ENCODE peak calls at places on chromosomes 5 and 9, in five cellular contexts. F is anterior cingulate cortex, K is D341Med, X is NCI-H2171, O is AG08396. I is an unnamed sample.

GRCh38 chr5:168706655-168707069 is 127.5 kb upstream of the PANK3 start:
- DNase-seq in F (peak; percentile 50), K (peak; percentile 72), X (peak; percentile 40), O (peak; percentile 28), I (peak; percentile 51)

GRCh38 chr5:111411321-111411720 is 101.0 kb downstream of the STARD4 start:
- DNase-seq in F (no peak), K (no peak), X (no peak), O (no peak), I (peak; percentile 33)

GRCh38 chr5:55220433-55221185 is 6.5 kb downstream of the MCIDAS start:
- DNase-seq in F (no peak), K (no peak), X (no peak), O (peak; percentile 18), I (no peak)

GRCh38 chr9:134283111-134283515 is 43.1 kb upstream of the RXRA start:
- DNase-seq in F (peak; percentile 93), K (no peak), X (no peak), O (peak; percentile 75), I (no peak)

GRCh38 chr5:40618926-40619325 is 60.8 kb upstream of the PTGER4 start:
- DNase-seq in F (no peak), K (no peak), X (no peak), O (no peak), I (no peak)

GRCh38 chr5:54251981-54252380 is 58.4 kb downstream of the ARL15 start:
- DNase-seq in F (no peak), K (no peak), X (no peak), O (no peak), I (peak; percentile 12)

GRCh38 chr9:806285-807156 is 35.0 kb upstream of the DMRT1 start:
- DNase-seq in F (no peak), K (peak; percentile 50), X (peak; percentile 28), O (peak; percentile 69), I (peak; percentile 49)

GRCh38 chr5:135348920-135349319 is 50.1 kb downstream of the MACROH2A1 start:
- DNase-seq in F (no peak), K (no peak), X (no peak), O (no peak), I (no peak)

GRCh38 chr5:124365491-124365890 is 380.9 kb downstream of the ZNF608 start:
- DNase-seq in F (no peak), K (peak; percentile 35), X (no peak), O (no peak), I (no peak)

GRCh38 chr5:74916831-74917710 is 50.9 kb upstream of the FAM169A start:
- DNase-seq in F (no peak), K (no peak), X (no peak), O (peak; percentile 14), I (peak; percentile 44)

GRCh38 chr5:177035982-177036381 is 13.5 kb downstream of the ZNF346 start:
- DNase-seq in F (no peak), K (peak; percentile 38), X (peak; percentile 2), O (no peak), I (no peak)

GRCh38 chr9:128384801-128385492 is 13.8 kb downstream of the URM1 start:
- DNase-seq in F (no peak), K (no peak), X (no peak), O (no peak), I (no peak)

GRCh38 chr9:135126480-135127187 is 39.2 kb downstream of the OLFM1 start:
- DNase-seq in F (peak; percentile 40), K (no peak), X (no peak), O (no peak), I (peak; percentile 98)

GRCh38 chr5:147179555-147180147 is 55.2 kb upstream of the STK32A start:
- DNase-seq in F (no peak), K (no peak), X (no peak), O (no peak), I (no peak)

GRCh38 chr5:8686707-8687106 is 817.8 kb downstream of the MTRR start:
- DNase-seq in F (no peak), K (no peak), X (peak; percentile 62), O (no peak), I (no peak)

GRCh38 chr9:104993291-104993963 is 65.5 kb upstream of the ABCA1 start:
- DNase-seq in F (peak; percentile 33), K (no peak), X (no peak), O (peak; percentile 50), I (peak; percentile 100)

GRCh38 chr5:15664961-15665360 is 165.0 kb downstream of the FBXL7 start:
- DNase-seq in F (no peak), K (no peak), X (no peak), O (no peak), I (peak; percentile 13)

GRCh38 chr5:90144625-90145327 is 264.8 kb downstream of the CETN3 start:
- DNase-seq in F (no peak), K (no peak), X (no peak), O (no peak), I (peak; percentile 10)

GRCh38 chr5:42545038-42545437 is 121.8 kb downstream of the GHR start:
- DNase-seq in F (no peak), K (no peak), X (no peak), O (no peak), I (no peak)

GRCh38 chr9:127741831-127742434 is 6.8 kb upstream of the TOR2A start:
- DNase-seq in F (peak; percentile 77), K (no peak), X (no peak), O (peak; percentile 67), I (no peak)

GRCh38 chr5:10126900-10127299 is 122.8 kb downstream of the ATPSCKMT start:
- DNase-seq in F (no peak), K (no peak), X (no peak), O (no peak), I (no peak)